ENCODE peak calls at places on chromosome 16, in seven cellular contexts. One of them, this sample, is unnamed.

GRCh38 chr16:86661715-86662114 is 83.4 kb downstream of the FOXL1 start:
- DNase-seq in CD4-positive, alpha-beta T cell: no peak
- DNase-seq in fibroblast of lung: peak; percentile 71
- DNase-seq in nephron progenitor cell: no peak
- DNase-seq in stomach: no peak
- DNase-seq in neural crest cell: no peak
- DNase-seq in adrenal gland: no peak
- DNase-seq in this sample: no peak

GRCh38 chr16:17827313-17827712 is 356.6 kb upstream of the XYLT1 start:
- DNase-seq in stomach: no peak
- DNase-seq in neural crest cell: no peak
- DNase-seq in fibroblast of lung: peak; percentile 74
- DNase-seq in nephron progenitor cell: no peak
- DNase-seq in adrenal gland: no peak
- DNase-seq in CD4-positive, alpha-beta T cell: no peak
- DNase-seq in this sample: peak; percentile 11

GRCh38 chr16:66176731-66177130 is 189.8 kb upstream of the CDH5 start:
- DNase-seq in nephron progenitor cell: no peak
- DNase-seq in CD4-positive, alpha-beta T cell: no peak
- DNase-seq in neural crest cell: no peak
- DNase-seq in stomach: no peak
- DNase-seq in adrenal gland: no peak
- DNase-seq in fibroblast of lung: no peak
- DNase-seq in this sample: no peak

GRCh38 chr16:48013476-48013875 is 142.3 kb downstream of the ABCC12 start:
- DNase-seq in neural crest cell: no peak
- DNase-seq in stomach: no peak
- DNase-seq in nephron progenitor cell: no peak
- DNase-seq in CD4-positive, alpha-beta T cell: no peak
- DNase-seq in adrenal gland: no peak
- DNase-seq in fibroblast of lung: peak; percentile 76
- DNase-seq in this sample: no peak

GRCh38 chr16:50313596-50314483 is 47.5 kb downstream of the ADCY7 start:
- DNase-seq in stomach: peak; percentile 25
- DNase-seq in adrenal gland: peak; percentile 65
- DNase-seq in CD4-positive, alpha-beta T cell: peak; percentile 52
- DNase-seq in nephron progenitor cell: no peak
- DNase-seq in neural crest cell: no peak
- DNase-seq in fibroblast of lung: peak; percentile 76
- DNase-seq in this sample: no peak

GRCh38 chr16:85383836-85384825 is 229.0 kb upstream of the GSE1 start:
- DNase-seq in neural crest cell: no peak
- DNase-seq in nephron progenitor cell: no peak
- DNase-seq in CD4-positive, alpha-beta T cell: no peak
- DNase-seq in stomach: no peak
- DNase-seq in fibroblast of lung: no peak
- DNase-seq in adrenal gland: no peak
- DNase-seq in this sample: no peak

GRCh38 chr16:71933913-71934696 is 38.8 kb downstream of the IST1 start:
- DNase-seq in nephron progenitor cell: no peak
- DNase-seq in neural crest cell: no peak
- DNase-seq in stomach: no peak
- DNase-seq in fibroblast of lung: peak; percentile 61
- DNase-seq in CD4-positive, alpha-beta T cell: no peak
- DNase-seq in adrenal gland: no peak
- DNase-seq in this sample: no peak

GRCh38 chr16:51971184-51971583 is 575.8 kb downstream of the TOX3 start:
- DNase-seq in adrenal gland: no peak
- DNase-seq in stomach: peak; percentile 30
- DNase-seq in CD4-positive, alpha-beta T cell: no peak
- DNase-seq in nephron progenitor cell: peak; percentile 38
- DNase-seq in fibroblast of lung: no peak
- DNase-seq in neural crest cell: peak; percentile 15
- DNase-seq in this sample: no peak

GRCh38 chr16:54283735-54284318 is 2.8 kb downstream of the IRX3 start:
- DNase-seq in CD4-positive, alpha-beta T cell: no peak
- DNase-seq in neural crest cell: no peak
- DNase-seq in nephron progenitor cell: peak; percentile 27
- DNase-seq in fibroblast of lung: no peak
- DNase-seq in stomach: no peak
- DNase-seq in adrenal gland: peak; percentile 46
- DNase-seq in this sample: no peak

GRCh38 chr16:84806256-84806889 is 13.4 kb upstream of the CRISPLD2 start:
- DNase-seq in nephron progenitor cell: no peak
- DNase-seq in neural crest cell: no peak
- DNase-seq in fibroblast of lung: peak; percentile 94
- DNase-seq in adrenal gland: peak; percentile 67
- DNase-seq in CD4-positive, alpha-beta T cell: no peak
- DNase-seq in stomach: peak; percentile 42
- DNase-seq in this sample: peak; percentile 42

GRCh38 chr16:31072540-31073072 is 1.4 kb downstream of the ZNF668 start:
- DNase-seq in neural crest cell: no peak
- DNase-seq in stomach: no peak
- DNase-seq in CD4-positive, alpha-beta T cell: no peak
- DNase-seq in nephron progenitor cell: peak; percentile 23
- DNase-seq in fibroblast of lung: peak; percentile 57
- DNase-seq in adrenal gland: peak; percentile 72
- DNase-seq in this sample: no peak

GRCh38 chr16:15885560-15886001 is 2.8 kb downstream of the CEP20 start:
- DNase-seq in CD4-positive, alpha-beta T cell: no peak
- DNase-seq in adrenal gland: no peak
- DNase-seq in fibroblast of lung: no peak
- DNase-seq in nephron progenitor cell: no peak
- DNase-seq in neural crest cell: no peak
- DNase-seq in stomach: no peak
- DNase-seq in this sample: no peak

GRCh38 chr16:72256398-72257048 is 84.6 kb upstream of the PMFBP1 start:
- DNase-seq in stomach: no peak
- DNase-seq in nephron progenitor cell: no peak
- DNase-seq in adrenal gland: no peak
- DNase-seq in CD4-positive, alpha-beta T cell: no peak
- DNase-seq in neural crest cell: no peak
- DNase-seq in fibroblast of lung: peak; percentile 82
- DNase-seq in this sample: peak; percentile 70

GRCh38 chr16:4765511-4766474 is 1.2 kb downstream of the ZNF500 start:
- DNase-seq in neural crest cell: no peak
- DNase-seq in nephron progenitor cell: no peak
- DNase-seq in CD4-positive, alpha-beta T cell: no peak
- DNase-seq in fibroblast of lung: no peak
- DNase-seq in adrenal gland: no peak
- DNase-seq in stomach: no peak
- DNase-seq in this sample: no peak

GRCh38 chr16:85082553-85083050 is 29.7 kb downstream of the CIBAR2 start:
- DNase-seq in fibroblast of lung: no peak
- DNase-seq in nephron progenitor cell: no peak
- DNase-seq in neural crest cell: no peak
- DNase-seq in CD4-positive, alpha-beta T cell: no peak
- DNase-seq in adrenal gland: no peak
- DNase-seq in stomach: no peak
- DNase-seq in this sample: no peak

GRCh38 chr16:21263640-21264211 is 14.4 kb downstream of the CRYM start:
- DNase-seq in neural crest cell: no peak
- DNase-seq in adrenal gland: peak; percentile 76
- DNase-seq in stomach: no peak
- DNase-seq in fibroblast of lung: peak; percentile 16
- DNase-seq in nephron progenitor cell: peak; percentile 23
- DNase-seq in CD4-positive, alpha-beta T cell: no peak
- DNase-seq in this sample: peak; percentile 5

GRCh38 chr16:82735696-82736095 is 108.9 kb downstream of the CDH13 start:
- DNase-seq in fibroblast of lung: peak; percentile 80
- DNase-seq in CD4-positive, alpha-beta T cell: no peak
- DNase-seq in nephron progenitor cell: no peak
- DNase-seq in adrenal gland: no peak
- DNase-seq in stomach: no peak
- DNase-seq in neural crest cell: no peak
- DNase-seq in this sample: peak; percentile 35

GRCh38 chr16:85621698-85622433 is 8.7 kb downstream of the GSE1 start:
- DNase-seq in stomach: peak; percentile 88
- DNase-seq in CD4-positive, alpha-beta T cell: no peak
- DNase-seq in adrenal gland: no peak
- DNase-seq in fibroblast of lung: no peak
- DNase-seq in neural crest cell: no peak
- DNase-seq in nephron progenitor cell: no peak
- DNase-seq in this sample: no peak

GRCh38 chr16:69495821-69496220 is 69.9 kb upstream of the NFAT5 start:
- DNase-seq in adrenal gland: peak; percentile 82
- DNase-seq in CD4-positive, alpha-beta T cell: no peak
- DNase-seq in stomach: peak; percentile 39
- DNase-seq in fibroblast of lung: no peak
- DNase-seq in neural crest cell: no peak
- DNase-seq in nephron progenitor cell: no peak
- DNase-seq in this sample: no peak

GRCh38 chr16:27273670-27274522 is 5.3 kb upstream of the NSMCE1 start:
- DNase-seq in adrenal gland: no peak
- DNase-seq in stomach: no peak
- DNase-seq in CD4-positive, alpha-beta T cell: no peak
- DNase-seq in nephron progenitor cell: no peak
- DNase-seq in fibroblast of lung: peak; percentile 79
- DNase-seq in neural crest cell: no peak
- DNase-seq in this sample: no peak

GRCh38 chr16:77805403-77805802 is 17.0 kb downstream of the VAT1L start:
- DNase-seq in CD4-positive, alpha-beta T cell: no peak
- DNase-seq in neural crest cell: no peak
- DNase-seq in adrenal gland: peak; percentile 78
- DNase-seq in stomach: no peak
- DNase-seq in fibroblast of lung: no peak
- DNase-seq in nephron progenitor cell: no peak
- DNase-seq in this sample: no peak

GRCh38 chr16:72952404-72953301 is 95.3 kb downstream of the ZFHX3 start:
- DNase-seq in adrenal gland: no peak
- DNase-seq in stomach: no peak
- DNase-seq in neural crest cell: no peak
- DNase-seq in nephron progenitor cell: no peak
- DNase-seq in CD4-positive, alpha-beta T cell: no peak
- DNase-seq in fibroblast of lung: peak; percentile 94
- DNase-seq in this sample: peak; percentile 59

GRCh38 chr16:80656731-80657150 is 115.9 kb downstream of the DYNLRB2 start:
- DNase-seq in stomach: no peak
- DNase-seq in neural crest cell: no peak
- DNase-seq in fibroblast of lung: no peak
- DNase-seq in nephron progenitor cell: no peak
- DNase-seq in CD4-positive, alpha-beta T cell: peak; percentile 21
- DNase-seq in adrenal gland: no peak
- DNase-seq in this sample: no peak

GRCh38 chr16:68790944-68791343 is 52.4 kb upstream of the TANGO6 start:
- DNase-seq in nephron progenitor cell: no peak
- DNase-seq in CD4-positive, alpha-beta T cell: no peak
- DNase-seq in adrenal gland: no peak
- DNase-seq in stomach: no peak
- DNase-seq in fibroblast of lung: no peak
- DNase-seq in neural crest cell: no peak
- DNase-seq in this sample: no peak

GRCh38 chr16:11326737-11327276 is 18.5 kb upstream of the RMI2 start:
- DNase-seq in fibroblast of lung: no peak
- DNase-seq in stomach: no peak
- DNase-seq in CD4-positive, alpha-beta T cell: no peak
- DNase-seq in nephron progenitor cell: no peak
- DNase-seq in adrenal gland: no peak
- DNase-seq in neural crest cell: no peak
- DNase-seq in this sample: no peak
- TF ChIP-seq CTCF in fibroblast of lung: no peak
- TF ChIP-seq CTCF in stomach: no peak
- TF ChIP-seq CTCF in CD4-positive, alpha-beta T cell: no peak
- TF ChIP-seq CTCF in nephron progenitor cell: no peak
- TF ChIP-seq CTCF in adrenal gland: no peak
- TF ChIP-seq CTCF in neural crest cell: no peak
- TF ChIP-seq CTCF in this sample: no peak

DNA sequence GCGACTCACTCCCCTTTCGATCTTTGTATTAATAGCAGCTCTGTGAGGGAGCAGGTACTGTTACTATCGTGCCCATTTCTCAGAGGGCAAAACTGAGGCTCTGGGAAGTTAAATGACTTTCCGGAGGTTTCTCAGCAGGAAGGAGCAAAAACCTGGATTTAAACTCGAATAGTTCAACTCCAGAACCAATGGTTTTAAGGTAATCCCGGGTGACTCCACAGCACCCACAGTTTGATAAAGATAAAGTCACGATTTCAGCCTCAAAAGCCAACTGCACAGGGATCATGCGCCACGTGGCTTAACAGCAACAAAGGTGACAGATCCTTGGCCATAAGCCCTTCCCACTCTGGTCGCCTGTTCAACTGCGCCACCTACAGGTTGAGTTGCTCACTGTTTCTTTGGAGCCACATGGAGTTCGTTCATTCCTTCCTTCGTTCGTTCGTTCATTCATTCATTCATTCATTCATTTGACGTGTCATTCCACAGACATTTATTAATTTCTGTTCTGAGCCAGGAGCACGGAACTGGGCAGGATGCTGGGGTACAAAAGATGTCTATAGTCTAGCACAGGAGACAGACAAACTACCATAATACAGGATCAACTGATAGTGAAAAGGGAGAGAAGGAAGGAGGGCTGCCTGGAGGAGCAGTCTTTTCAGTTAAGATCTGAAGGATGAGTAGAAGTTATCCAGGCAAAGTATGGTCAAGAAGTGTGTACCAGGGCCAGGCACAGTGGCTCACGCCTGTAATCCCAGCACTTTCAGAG is 134.8 kb downstream of the HS3ST2 start:
- DNase-seq in fibroblast of lung: peak; percentile 23
- DNase-seq in neural crest cell: peak; percentile 63
- DNase-seq in adrenal gland: peak; percentile 90
- DNase-seq in stomach: peak; percentile 57
- DNase-seq in nephron progenitor cell: peak; percentile 62
- DNase-seq in CD4-positive, alpha-beta T cell: peak; percentile 6
- DNase-seq in this sample: no peak
- TF ChIP-seq CTCF in fibroblast of lung: peak; percentile 57
- TF ChIP-seq CTCF in neural crest cell: peak; percentile 67
- TF ChIP-seq CTCF in adrenal gland: peak; percentile 89
- TF ChIP-seq CTCF in stomach: no peak
- TF ChIP-seq CTCF in nephron progenitor cell: peak; percentile 57
- TF ChIP-seq CTCF in CD4-positive, alpha-beta T cell: peak; percentile 29
- TF ChIP-seq CTCF in this sample: peak; percentile 65

GRCh38 chr16:88834670-88835069 is 22.1 kb downstream of the GALNS start:
- DNase-seq in CD4-positive, alpha-beta T cell: no peak
- DNase-seq in nephron progenitor cell: no peak
- DNase-seq in adrenal gland: no peak
- DNase-seq in fibroblast of lung: no peak
- DNase-seq in neural crest cell: no peak
- DNase-seq in stomach: no peak
- DNase-seq in this sample: no peak
- TF ChIP-seq CTCF in CD4-positive, alpha-beta T cell: no peak
- TF ChIP-seq CTCF in nephron progenitor cell: no peak
- TF ChIP-seq CTCF in adrenal gland: no peak
- TF ChIP-seq CTCF in fibroblast of lung: no peak
- TF ChIP-seq CTCF in neural crest cell: no peak
- TF ChIP-seq CTCF in stomach: no peak
- TF ChIP-seq CTCF in this sample: no peak

DNA sequence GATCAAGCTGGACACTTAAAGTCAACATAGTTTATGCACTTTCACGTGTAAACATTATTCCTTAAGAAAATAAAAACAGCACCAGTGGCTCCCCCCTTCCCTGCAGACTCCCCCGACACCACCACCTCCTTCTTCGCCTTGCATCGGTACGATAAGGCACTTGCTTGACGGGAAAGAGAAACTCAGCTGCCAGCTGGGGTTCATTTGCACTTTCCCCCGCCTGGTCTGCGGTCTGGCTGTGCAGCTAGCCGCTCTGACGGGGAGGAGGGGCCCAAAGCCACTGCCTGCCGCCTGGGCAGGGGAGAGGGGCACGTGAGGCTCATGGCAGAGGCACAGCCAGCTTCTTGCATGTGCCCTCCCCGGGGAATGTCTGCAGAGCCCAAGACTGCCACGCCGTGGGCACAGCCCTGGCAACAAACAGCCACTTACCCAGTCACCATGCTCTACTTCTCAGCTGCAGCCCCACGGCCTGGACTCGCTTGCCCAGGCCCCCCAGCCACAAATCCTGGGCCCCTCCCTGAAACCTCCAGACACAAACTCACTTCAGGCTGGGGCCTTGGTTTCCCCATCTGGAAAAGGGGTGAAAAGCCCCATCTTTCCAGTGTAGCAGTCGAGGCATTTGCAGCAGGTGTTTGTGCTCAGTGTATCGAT is 16.5 kb upstream of the PRM1 start:
- DNase-seq in neural crest cell: no peak
- DNase-seq in nephron progenitor cell: peak; percentile 42
- DNase-seq in adrenal gland: peak; percentile 75
- DNase-seq in stomach: peak; percentile 91
- DNase-seq in fibroblast of lung: peak; percentile 81
- DNase-seq in CD4-positive, alpha-beta T cell: peak; percentile 71
- DNase-seq in this sample: peak; percentile 25
- TF ChIP-seq CTCF in neural crest cell: no peak
- TF ChIP-seq CTCF in nephron progenitor cell: no peak
- TF ChIP-seq CTCF in adrenal gland: no peak
- TF ChIP-seq CTCF in stomach: no peak
- TF ChIP-seq CTCF in fibroblast of lung: no peak
- TF ChIP-seq CTCF in CD4-positive, alpha-beta T cell: peak; percentile 39
- TF ChIP-seq CTCF in this sample: no peak